ENCODE peak calls at places on chromosomes 6 and 20, in ten cellular contexts. Z is fibroblast of lung, V is AG09309, J is progenitor cell of endocrine pancreas, W is GM12878, C is GM20000, G is lower leg skin, B is neural crest cell, O is HFFc6, N is esophagus squamous epithelium. A is an unnamed sample.

GRCh38 chr20:61874421-61875068 is 191.1 kb downstream of the TAF4 start:
- DNase-seq in Z (peak; percentile 45), V (peak; percentile 3), J (no peak), W (no peak), C (no peak), G (no peak), B (peak; percentile 18), O (no peak), N (no peak), A (peak; percentile 28)

GRCh38 chr6:134111062-134111677 is 58.7 kb upstream of the SLC2A12 start:
- DNase-seq in Z (peak; percentile 45), V (peak; percentile 13), J (no peak), W (no peak), C (peak; percentile 81), G (no peak), B (no peak), O (peak; percentile 64), N (no peak), A (peak; percentile 60)

GRCh38 chr6:137268911-137269310 is 49.7 kb upstream of the IFNGR1 start:
- DNase-seq in Z (no peak), V (no peak), J (no peak), W (no peak), C (no peak), G (no peak), B (no peak), O (no peak), N (no peak), A (no peak)

GRCh38 chr6:132648356-132648755 is 10.6 kb downstream of the TAAR1 start:
- DNase-seq in Z (peak; percentile 84), V (peak; percentile 56), J (no peak), W (no peak), C (peak; percentile 15), G (no peak), B (no peak), O (peak; percentile 25), N (no peak), A (no peak)

GRCh38 chr20:44646641-44647274 is 4.7 kb downstream of the ADA start:
- DNase-seq in Z (peak; percentile 64), V (no peak), J (no peak), W (peak; percentile 90), C (peak; percentile 80), G (no peak), B (no peak), O (peak; percentile 67), N (no peak), A (no peak)

GRCh38 chr6:5135783-5136376 is 50.7 kb downstream of the PPP1R3G start:
- DNase-seq in Z (peak; percentile 23), V (no peak), J (no peak), W (no peak), C (peak; percentile 47), G (no peak), B (peak; percentile 28), O (no peak), N (no peak), A (peak; percentile 75)

GRCh38 chr6:149094156-149094555 is 223.4 kb upstream of the TAB2 start:
- DNase-seq in Z (peak; percentile 74), V (no peak), J (no peak), W (no peak), C (no peak), G (no peak), B (no peak), O (peak; percentile 3), N (no peak), A (no peak)

GRCh38 chr6:153150767-153151440 is 19.8 kb upstream of the RGS17 start:
- DNase-seq in Z (no peak), V (no peak), J (no peak), W (no peak), C (no peak), G (no peak), B (no peak), O (no peak), N (no peak), A (no peak)

GRCh38 chr6:136757150-136757549 is 35.1 kb downstream of the MAP3K5 start:
- DNase-seq in Z (peak; percentile 38), V (no peak), J (no peak), W (no peak), C (no peak), G (no peak), B (no peak), O (peak; percentile 31), N (no peak), A (no peak)

GRCh38 chr6:118876201-118876600 is 17.8 kb upstream of the ASF1A start:
- DNase-seq in Z (peak; percentile 44), V (no peak), J (no peak), W (no peak), C (no peak), G (no peak), B (no peak), O (peak; percentile 6), N (no peak), A (no peak)

GRCh38 chr20:33790571-33790970 is 20.6 kb upstream of the CHMP4B start:
- DNase-seq in Z (no peak), V (no peak), J (no peak), W (no peak), C (no peak), G (no peak), B (no peak), O (no peak), N (no peak), A (peak; percentile 49)

DNA sequence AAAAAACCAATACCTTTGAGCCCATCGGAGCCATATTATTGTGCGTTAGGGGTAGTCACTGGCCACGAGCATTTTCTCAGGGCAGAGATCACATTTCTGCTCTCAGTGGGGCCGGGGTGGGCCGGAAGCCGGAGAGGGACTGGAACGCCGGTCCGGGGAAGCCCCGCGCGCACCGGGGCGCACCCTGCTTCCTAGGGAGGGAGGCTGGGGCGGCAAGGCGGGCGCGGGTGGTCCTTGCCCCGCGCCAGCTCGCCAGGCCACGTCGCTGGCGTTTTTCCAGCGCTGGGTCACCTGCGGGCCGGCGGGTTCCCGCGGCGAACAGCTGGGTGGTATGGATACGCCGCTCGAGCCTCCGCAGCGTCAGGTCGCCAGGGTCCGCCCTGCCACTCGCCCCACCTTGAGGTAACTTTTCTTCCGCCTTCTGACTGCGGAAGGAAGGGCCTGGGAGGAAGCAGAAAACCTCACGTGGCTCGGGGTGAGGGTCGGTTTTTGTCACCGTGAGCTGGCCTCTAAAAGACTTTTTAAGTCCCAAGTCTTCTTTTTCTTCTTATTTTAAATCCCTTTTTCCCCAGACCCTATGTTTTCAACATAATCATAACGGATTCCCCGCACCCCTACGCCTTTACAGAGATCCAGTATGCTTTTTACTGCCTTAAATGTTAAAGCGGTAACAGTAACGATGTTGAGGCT is 2.7 kb upstream of the EEF1A1 start:
- DNase-seq in Z (peak; percentile 39), V (no peak), J (peak; percentile 18), W (no peak), C (peak; percentile 78), G (peak; percentile 61), B (no peak), O (no peak), N (peak; percentile 40), A (no peak)
- TF ChIP-seq CTCF in Z (no peak), V (no peak), J (no peak), W (no peak), C (no peak), G (no peak), B (no peak), O (no peak), N (no peak), A (no peak)

DNA sequence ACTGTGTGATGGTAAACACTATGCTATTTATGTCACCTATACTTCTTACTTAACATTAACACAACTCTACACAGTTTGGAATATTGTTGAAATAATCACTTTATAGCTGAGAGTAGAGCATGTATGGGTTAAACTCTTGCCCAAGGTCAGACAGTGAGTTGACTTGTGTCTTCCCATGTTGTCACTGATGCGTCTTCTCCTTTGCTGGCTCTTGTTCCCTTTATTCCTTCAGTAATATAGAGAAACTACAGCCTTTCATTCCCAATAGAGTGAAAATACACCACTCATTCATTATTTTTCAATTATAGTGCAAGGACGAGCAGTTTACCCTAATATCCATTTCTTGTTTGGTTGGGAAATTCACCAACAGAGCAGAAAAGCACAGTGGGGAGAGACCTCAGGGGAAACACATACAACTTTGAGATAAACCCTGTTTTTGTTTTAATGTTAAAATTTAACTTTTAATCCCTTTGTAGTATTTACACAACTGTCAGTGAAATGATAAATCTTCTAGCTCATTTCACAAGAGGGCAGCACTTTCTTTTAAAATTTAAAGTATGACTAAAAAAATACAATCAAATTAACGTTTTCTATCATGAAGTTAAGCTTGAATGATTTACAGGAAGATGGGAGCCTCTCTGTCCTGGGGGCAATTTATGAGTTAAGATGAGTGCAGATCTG is 363.0 kb downstream of the UTRN start:
- DNase-seq in Z (no peak), V (no peak), J (no peak), W (no peak), C (no peak), G (no peak), B (no peak), O (no peak), N (no peak), A (no peak)
- TF ChIP-seq CTCF in Z (no peak), V (no peak), J (no peak), W (no peak), C (no peak), G (no peak), B (no peak), O (peak; percentile 53), N (no peak), A (no peak)

DNA sequence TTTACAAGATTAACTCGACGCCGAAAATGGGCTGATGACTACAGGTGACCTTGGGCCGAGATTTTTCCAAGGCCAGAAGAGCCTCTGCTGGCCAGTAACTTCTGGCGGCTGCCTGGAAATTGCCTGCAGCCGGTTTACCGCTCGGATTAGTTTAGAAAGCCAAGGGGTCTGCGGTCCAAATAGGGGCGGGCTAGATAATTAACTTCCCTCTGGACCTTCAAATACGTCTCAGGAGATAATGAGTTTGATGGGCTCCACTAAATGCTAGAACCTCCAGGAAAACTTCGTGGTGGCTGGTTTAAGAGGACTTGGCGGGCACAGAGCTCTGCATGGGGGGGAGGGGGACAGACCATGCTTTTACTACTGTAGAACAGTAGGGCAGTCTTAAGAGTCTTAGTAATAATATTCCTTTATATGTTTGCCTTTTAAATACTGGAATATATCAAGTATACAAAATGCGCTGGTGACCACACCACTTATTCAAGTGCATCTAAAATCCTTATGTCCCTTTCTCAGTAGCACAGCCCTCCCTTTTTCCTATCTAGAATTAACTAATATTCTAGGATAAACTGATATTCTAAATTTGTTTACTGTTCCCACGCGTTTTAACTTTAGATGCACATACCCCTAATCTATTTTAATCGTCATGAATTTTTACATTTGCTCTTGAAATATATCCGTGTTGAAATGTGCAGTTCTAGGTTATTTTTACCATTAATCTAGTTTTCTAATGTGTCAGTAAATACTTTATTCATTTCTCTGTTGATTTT is 107.6 kb upstream of the PRSS16 start:
- DNase-seq in Z (peak; percentile 33), V (no peak), J (no peak), W (no peak), C (no peak), G (no peak), B (no peak), O (no peak), N (no peak), A (no peak)
- TF ChIP-seq CTCF in Z (no peak), V (no peak), J (no peak), W (no peak), C (no peak), G (no peak), B (no peak), O (no peak), N (no peak), A (no peak)

DNA sequence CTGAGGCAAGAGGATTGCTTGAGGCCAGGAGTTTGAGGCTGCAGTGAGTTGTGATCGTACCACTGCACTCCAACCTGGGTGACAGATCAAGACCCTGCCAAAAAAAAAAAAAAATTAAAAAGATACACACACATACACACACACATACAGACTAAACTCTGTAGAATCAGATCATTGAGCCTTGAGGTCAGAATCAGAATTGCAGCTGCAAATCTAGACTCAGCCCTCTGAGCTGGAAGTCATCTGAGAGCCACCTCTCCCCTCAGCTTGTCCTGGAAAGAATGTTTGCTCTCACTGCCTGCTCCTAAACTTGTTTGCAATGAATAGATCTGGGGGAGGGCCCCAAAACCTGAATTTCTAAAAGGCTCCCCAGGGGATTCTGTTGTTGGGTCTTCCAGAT is 41.4 kb upstream of the ANGPT4 start:
- DNase-seq in Z (no peak), V (no peak), J (no peak), W (no peak), C (no peak), G (no peak), B (no peak), O (peak; percentile 19), N (no peak), A (no peak)
- TF ChIP-seq CTCF in Z (peak; percentile 7), V (no peak), J (no peak), W (no peak), C (no peak), G (no peak), B (peak; percentile 29), O (peak; percentile 46), N (peak; percentile 26), A (peak; percentile 24)